ENCODE peak calls at places on chromosomes 3 and 15, in six cellular contexts. B is stimulated activated CD8-positive, alpha-beta memory T cell treated with anti-CD3 and anti-CD28 coated beads, Interleukin-15, amount 100 ng/mL, for 1 hour; E is fibroblast of pulmonary artery; C is SW480; S is CD4-positive, alpha-beta memory T cell; N is ascending aorta. U is an unnamed sample.

GRCh38 chr15:28896944-28897343 is 11.2 kb downstream of the APBA2 start:
- DNase-seq in E (peak), B (no peak), N (no peak), S (no peak), C (peak), U (peak)

GRCh38 chr3:111712294-111713180 is 117.4 kb upstream of the ZBED2 start:
- DNase-seq in E (no peak), N (peak), B (no peak), C (no peak), S (peak), U (peak)

GRCh38 chr15:75597667-75598341 is 18.7 kb upstream of the PTPN9 start:
- DNase-seq in N (peak), E (peak), S (peak), B (no peak), C (no peak), U (peak)

GRCh38 chr3:45223889-45224730 is 2.0 kb downstream of the TMEM158 start:
- DNase-seq in S (no peak), B (no peak), E (peak), N (no peak), C (no peak), U (no peak)

GRCh38 chr15:87706001-87706400 is 550.5 kb downstream of the NTRK3 start:
- DNase-seq in C (no peak), E (no peak), S (no peak), N (no peak), B (no peak), U (no peak)

GRCh38 chr3:88038561-88038960 is 20.2 kb downstream of the CGGBP1 start:
- DNase-seq in E (peak), C (no peak), S (no peak), B (no peak), N (no peak), U (peak)

GRCh38 chr3:17394541-17395179 is 347.8 kb downstream of the TBC1D5 start:
- DNase-seq in N (no peak), S (no peak), E (no peak), C (no peak), B (no peak), U (no peak)

GRCh38 chr15:73031648-73032047 is 20.6 kb upstream of the NEO1 start:
- DNase-seq in N (no peak), E (no peak), B (no peak), S (no peak), C (no peak), U (no peak)